ENCODE peak calls at places on chromosomes 1 and 21, in eight cellular contexts. Q is CD8-positive, alpha-beta memory T cell; G is left lung; C is mesendoderm; E is fibroblast of lung; D is fibroblast of pulmonary artery; J is skeletal muscle cell; B is CD8-positive, alpha-beta T cell. Z is an unnamed sample.

GRCh38 chr1:64917907-64918306 is 48.4 kb downstream of the JAK1 start:
- DNase-seq in Q (no peak), G (no peak), C (no peak), E (no peak), D (no peak), J (no peak), B (no peak), Z (no peak)

GRCh38 chr1:27951396-27951795 is 8.4 kb upstream of the XKR8 start:
- DNase-seq in Q (no peak), G (no peak), C (no peak), E (no peak), D (no peak), J (no peak), B (no peak), Z (no peak)

GRCh38 chr21:43717166-43717853 is 1.6 kb upstream of the PDXK start:
- DNase-seq in Q (no peak), G (peak; percentile 20), C (no peak), E (no peak), D (no peak), J (no peak), B (no peak), Z (no peak)

GRCh38 chr1:37036667-37037053 is 2.3 kb upstream of the GRIK3 start:
- DNase-seq in Q (no peak), G (no peak), C (no peak), E (no peak), D (no peak), J (no peak), B (no peak), Z (peak; percentile 63)

GRCh38 chr1:200409203-200409760 is 554 bp downstream of the ZNF281 start:
- DNase-seq in Q (peak; percentile 21), G (peak; percentile 86), C (peak; percentile 64), E (no peak), D (peak; percentile 40), J (no peak), B (peak; percentile 42), Z (peak; percentile 61)

GRCh38 chr1:227886993-227887696 is 60.6 kb downstream of the WNT9A start:
- DNase-seq in Q (no peak), G (peak; percentile 86), C (peak; percentile 59), E (peak; percentile 66), D (peak; percentile 45), J (no peak), B (no peak), Z (peak; percentile 92)

GRCh38 chr1:32539584-32540571 is 651 bp downstream of the ZBTB8A start:
- DNase-seq in Q (no peak), G (peak; percentile 80), C (peak; percentile 58), E (peak; percentile 43), D (peak; percentile 35), J (no peak), B (peak; percentile 4), Z (peak; percentile 89)

GRCh38 chr1:63914241-63914640 is 140.4 kb downstream of the ROR1 start:
- DNase-seq in Q (no peak), G (no peak), C (peak; percentile 34), E (no peak), D (no peak), J (no peak), B (no peak), Z (no peak)

GRCh38 chr1:87796521-87796920 is 467.8 kb downstream of the LMO4 start:
- DNase-seq in Q (no peak), G (no peak), C (no peak), E (no peak), D (no peak), J (no peak), B (no peak), Z (no peak)

GRCh38 chr1:208256091-208256490 is 11.9 kb upstream of the PLXNA2 start:
- DNase-seq in Q (no peak), G (no peak), C (no peak), E (no peak), D (no peak), J (no peak), B (no peak), Z (no peak)

GRCh38 chr1:11531314-11531870 is 52.4 kb downstream of the DISP3 start:
- DNase-seq in Q (no peak), G (peak; percentile 69), C (peak; percentile 68), E (no peak), D (no peak), J (no peak), B (no peak), Z (peak; percentile 82)

GRCh38 chr1:110229348-110230001 is 19.4 kb downstream of the KCNC4 start:
- DNase-seq in Q (no peak), G (no peak), C (no peak), E (no peak), D (no peak), J (no peak), B (no peak), Z (peak; percentile 78)

GRCh38 chr1:110227774-110228173 is 17.7 kb downstream of the KCNC4 start:
- DNase-seq in Q (no peak), G (no peak), C (no peak), E (no peak), D (no peak), J (no peak), B (no peak), Z (no peak)

GRCh38 chr1:110230381-110231199 is 20.5 kb downstream of the KCNC4 start:
- DNase-seq in Q (no peak), G (no peak), C (no peak), E (no peak), D (no peak), J (no peak), B (no peak), Z (no peak)

GRCh38 chr1:110228386-110228785 is 18.3 kb downstream of the KCNC4 start:
- DNase-seq in Q (no peak), G (no peak), C (no peak), E (no peak), D (no peak), J (no peak), B (no peak), Z (no peak)

DNA sequence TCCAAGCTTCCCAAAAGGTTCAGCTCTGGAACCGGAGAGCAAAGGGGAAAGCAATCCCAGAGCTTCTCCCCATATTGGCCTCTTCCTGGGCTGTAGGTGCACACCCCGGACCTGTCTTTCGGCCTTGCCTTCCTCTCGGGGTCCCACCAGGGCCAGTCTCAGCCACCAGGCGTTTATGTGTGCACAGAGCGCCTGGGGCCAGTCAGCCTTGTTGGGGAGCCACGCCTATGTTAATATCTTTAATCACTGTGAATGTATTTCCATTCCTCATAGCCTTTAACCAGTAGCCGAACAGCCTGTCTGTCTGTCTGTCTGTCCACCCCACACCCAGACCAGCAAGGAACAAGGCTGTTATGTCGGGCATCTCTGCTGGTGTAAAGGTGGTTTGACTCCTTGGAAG is 18.7 kb downstream of the KCNC4 start:
- DNase-seq in Q (no peak), G (no peak), C (no peak), E (no peak), D (no peak), J (no peak), B (no peak), Z (no peak)
- H3K4me3 ChIP-seq in Q (no peak overlapping the region), G (no peak overlapping the region), C (no peak overlapping the region), E (no peak overlapping the region), D (no peak overlapping the region), J (no peak overlapping the region), B (no peak overlapping the region), Z (no peak overlapping the region)

GRCh38 chr1:162631546-162632233 is 574 bp upstream of the DDR2 start:
- DNase-seq in Q (no peak), G (no peak), C (no peak), E (peak; percentile 84), D (peak; percentile 82), J (no peak), B (no peak), Z (no peak)
- H3K4me3 ChIP-seq in Q (no peak overlapping the region), G (peak overlapping the region; percentile 19), C (no peak overlapping the region), E (peak overlapping the region; percentile 52), D (peak overlapping the region; percentile 85), J (peak overlapping the region; percentile 74), B (no peak overlapping the region), Z (peak overlapping the region; percentile 1)

DNA sequence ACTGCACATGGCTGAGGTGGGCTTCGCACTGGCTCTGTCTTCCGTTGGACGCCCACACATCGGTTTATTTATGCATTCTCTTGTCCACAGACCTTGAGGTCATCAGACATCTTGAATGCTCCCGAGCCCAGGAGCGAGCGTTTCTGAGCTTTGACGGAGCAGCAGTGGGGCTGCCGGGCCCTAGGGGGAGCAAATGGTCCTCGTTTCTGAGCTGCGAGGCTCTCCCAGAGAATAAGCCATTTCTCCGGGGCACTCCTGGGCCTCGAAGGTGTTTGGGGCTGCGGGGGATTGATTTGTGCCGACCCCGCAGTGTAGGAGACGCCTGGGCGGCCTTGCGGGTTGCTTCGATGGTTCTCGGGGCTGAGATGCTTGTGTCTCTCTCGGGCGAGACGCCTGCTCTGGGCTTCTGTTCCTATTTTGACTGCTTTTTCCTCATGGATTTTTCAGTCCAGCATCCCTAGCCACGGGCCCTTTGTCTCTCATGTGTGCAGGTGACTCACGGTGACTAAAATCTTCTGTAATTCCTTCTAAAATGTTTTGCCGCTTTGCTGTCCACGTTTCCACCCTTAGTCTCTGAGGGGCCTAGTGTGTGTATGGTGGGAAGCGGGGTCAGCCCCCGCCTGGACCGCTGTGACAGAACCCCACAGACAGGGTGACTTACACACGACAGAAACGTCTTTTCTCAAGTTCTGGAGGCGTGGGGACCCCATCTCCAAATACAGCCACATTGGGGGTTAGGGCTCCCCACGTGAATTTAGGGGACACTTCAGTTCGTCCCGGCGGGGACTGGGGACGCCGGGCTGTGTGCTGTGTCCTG is 62.1 kb downstream of the FAAP20 start:
- DNase-seq in Q (no peak), G (peak; percentile 71), C (peak; percentile 75), E (peak; percentile 61), D (peak; percentile 61), J (no peak), B (peak; percentile 43), Z (peak; percentile 89)
- H3K4me3 ChIP-seq in Q (peak overlapping the region; percentile 49), G (peak overlapping the region; percentile 28), C (peak overlapping the region; percentile 23), E (peak overlapping the region; percentile 22), D (peak overlapping the region; percentile 49), J (peak overlapping the region; percentile 50), B (peak overlapping the region; percentile 51), Z (peak overlapping the region; percentile 30)

GRCh38 chr1:151741516-151741915 is 20.2 kb downstream of the RIIAD1 start:
- DNase-seq in Q (no peak), G (no peak), C (no peak), E (no peak), D (no peak), J (no peak), B (no peak), Z (no peak)

GRCh38 chr1:151737479-151737878 is 16.2 kb downstream of the RIIAD1 start:
- DNase-seq in Q (no peak), G (no peak), C (peak; percentile 10), E (no peak), D (no peak), J (no peak), B (no peak), Z (no peak)

DNA sequence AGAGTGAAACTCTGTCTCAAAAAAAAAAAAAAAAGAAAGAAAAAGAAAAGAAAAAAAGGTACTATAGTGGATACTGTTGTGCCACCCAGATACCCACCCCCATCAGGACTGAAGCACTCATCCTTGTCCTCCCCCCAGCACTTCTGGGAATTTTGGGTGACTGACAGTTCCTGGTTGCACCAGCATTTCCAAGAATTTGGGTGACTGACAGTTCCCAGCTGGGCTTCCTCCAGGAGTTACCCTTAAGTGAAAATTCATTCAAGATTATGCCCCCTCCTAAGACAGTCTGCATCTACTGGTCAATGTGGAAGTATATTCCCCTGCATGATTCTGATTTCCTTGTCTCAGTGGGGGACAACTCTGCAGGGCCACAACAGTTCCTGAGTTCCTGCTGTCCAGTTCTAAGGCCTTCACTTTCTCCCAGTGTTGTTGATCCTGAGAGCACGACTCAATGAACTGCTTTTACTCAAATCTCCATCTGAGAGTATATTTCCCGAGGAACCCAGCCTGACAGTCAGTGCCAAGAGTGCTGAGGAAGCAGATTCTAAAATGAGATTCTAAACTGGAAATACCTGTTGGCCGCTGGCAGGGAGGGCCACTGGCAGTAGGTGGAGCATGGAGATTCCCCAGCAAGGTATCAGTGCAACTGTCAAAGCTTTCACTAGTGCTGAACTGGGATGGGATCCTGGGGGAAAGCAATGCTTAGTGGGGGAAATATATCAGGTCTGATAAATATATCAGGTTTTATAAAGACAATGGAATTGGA is 18.5 kb downstream of the RIIAD1 start:
- DNase-seq in Q (no peak), G (no peak), C (peak; percentile 52), E (no peak), D (no peak), J (no peak), B (no peak), Z (no peak)
- H3K4me3 ChIP-seq in Q (no peak overlapping the region), G (no peak overlapping the region), C (no peak overlapping the region), E (no peak overlapping the region), D (no peak overlapping the region), J (no peak overlapping the region), B (no peak overlapping the region), Z (no peak overlapping the region)